ENCODE peak calls at places on chromosomes 12 and 14, in four cellular contexts. T is left lung, B is body of pancreas, R is IMR-90. X is an unnamed sample.

GRCh38 chr12:118520428-118520827 is 144.1 kb downstream of the SUDS3 start:
- ATAC-seq in T (no peak), B (no peak), R (no peak), X (no peak)

GRCh38 chr14:21256539-21257394 is 12.5 kb downstream of the HNRNPC start:
- ATAC-seq in T (no peak), B (no peak), R (no peak), X (no peak)

GRCh38 chr12:6089041-6089823 is 35.2 kb downstream of the VWF start:
- ATAC-seq in T (no peak), B (peak; percentile 68), R (no peak), X (no peak)

GRCh38 chr12:9731797-9732196 is 1.1 kb downstream of the CLECL1 start:
- ATAC-seq in T (peak; percentile 32), B (no peak), R (no peak), X (no peak)

GRCh38 chr12:31369712-31370521 is 44.0 kb upstream of the SINHCAF start:
- ATAC-seq in T (peak; percentile 89), B (peak; percentile 90), R (peak; percentile 55), X (peak; percentile 61)

GRCh38 chr12:28507867-28508266 is 317.6 kb downstream of the CCDC91 start:
- ATAC-seq in T (no peak), B (no peak), R (no peak), X (no peak)

GRCh38 chr12:29733060-29733459 is 50.7 kb downstream of the TMTC1 start:
- ATAC-seq in T (no peak), B (no peak), R (peak; percentile 46), X (no peak)

GRCh38 chr12:265096-265495 is 2.5 kb upstream of the SLC6A13 start:
- ATAC-seq in T (no peak), B (no peak), R (no peak), X (no peak)

GRCh38 chr12:46133751-46134150 is 135.1 kb downstream of the SLC38A1 start:
- ATAC-seq in T (peak; percentile 86), B (no peak), R (peak; percentile 29), X (no peak)

GRCh38 chr12:112001555-112001954 is 11.4 kb downstream of the TMEM116 start:
- ATAC-seq in T (peak; percentile 9), B (no peak), R (peak; percentile 74), X (no peak)

GRCh38 chr14:70563869-70564268 is 29.1 kb upstream of the ADAM20 start:
- ATAC-seq in T (no peak), B (no peak), R (no peak), X (no peak)

GRCh38 chr12:46164186-46164585 is 104.7 kb downstream of the SLC38A1 start:
- ATAC-seq in T (no peak), B (no peak), R (no peak), X (no peak)

GRCh38 chr14:59376691-59377090 is 88.5 kb downstream of the GPR135 start:
- ATAC-seq in T (no peak), B (no peak), R (no peak), X (no peak)

GRCh38 chr14:87615050-87615449 is 377.9 kb downstream of the GALC start:
- ATAC-seq in T (no peak), B (no peak), R (no peak), X (no peak)

GRCh38 chr12:104213952-104214351 is 1.6 kb upstream of the TXNRD1 start:
- ATAC-seq in T (no peak), B (no peak), R (peak; percentile 40), X (no peak)

GRCh38 chr12:109475121-109475520 is 2.0 kb downstream of the KCTD10 start:
- ATAC-seq in T (no peak), B (no peak), R (no peak), X (no peak)

GRCh38 chr12:109475993-109476806 is 900 bp downstream of the KCTD10 start:
- ATAC-seq in T (peak; percentile 6), B (no peak), R (peak; percentile 2), X (no peak)

GRCh38 chr12:109476807-109477184 is 304 bp downstream of the KCTD10 start:
- ATAC-seq in T (peak; percentile 16), B (no peak), R (peak; percentile 9), X (no peak)

GRCh38 chr12:109469516-109469915 is 7.6 kb downstream of the KCTD10 start:
- ATAC-seq in T (no peak), B (no peak), R (no peak), X (no peak)

DNA sequence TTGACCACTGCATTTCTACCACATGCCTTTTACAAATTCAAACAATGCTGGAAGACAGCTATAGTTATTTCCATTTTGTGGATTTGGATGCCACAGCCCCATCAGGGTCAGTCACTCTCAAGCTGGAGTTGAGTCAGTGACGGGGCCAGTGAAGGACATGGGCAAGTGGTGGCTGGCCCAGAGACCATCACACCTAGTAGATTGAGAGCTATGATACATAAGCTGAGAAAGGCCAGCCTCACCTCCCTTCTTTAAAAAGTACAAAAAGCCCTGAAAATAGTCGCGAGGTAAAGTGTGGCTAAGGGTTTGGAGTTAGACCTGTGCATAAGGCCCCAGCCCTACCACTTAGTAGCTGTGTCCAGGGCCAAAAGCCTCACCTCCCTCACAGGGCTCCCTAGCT is 4.1 kb downstream of the KCTD10 start:
- ATAC-seq in T (peak; percentile 9), B (no peak), R (no peak), X (no peak)
- H3K4me1 ChIP-seq in T (peaks cover 12% of the 10 kb centered on the region), B (peaks cover 16% of the 10 kb centered on the region), R (peaks cover 8% of the 10 kb centered on the region), X (peaks cover 2% of the 10 kb centered on the region)

DNA sequence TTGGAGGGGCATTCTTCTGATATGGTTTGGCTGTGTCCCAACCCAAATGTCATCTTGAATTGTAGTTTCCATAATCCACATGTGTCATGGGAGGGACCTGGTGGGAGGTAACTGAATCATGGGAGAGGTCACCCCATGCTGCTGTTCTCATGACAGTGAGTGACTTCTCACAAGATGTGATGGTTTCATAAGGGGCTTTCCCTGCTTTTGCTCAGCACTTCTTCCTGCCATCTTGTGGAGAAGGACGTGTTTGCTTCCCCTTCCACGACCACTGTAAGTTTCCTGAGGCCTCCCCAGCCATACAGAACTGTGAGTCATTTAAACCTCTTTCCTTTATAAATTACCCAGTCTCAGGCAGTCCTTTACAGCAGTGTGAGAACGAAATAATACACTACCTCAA is 382.4 kb downstream of the VRK1 start:
- ATAC-seq in T (no peak), B (no peak), R (no peak), X (no peak)
- H3K4me1 ChIP-seq in T (no peaks in the 10 kb centered on the region), B (no peaks in the 10 kb centered on the region), R (no peaks in the 10 kb centered on the region), X (no peaks in the 10 kb centered on the region)

GRCh38 chr12:25248732-25249131 is 2.0 kb downstream of the KRAS start:
- ATAC-seq in T (no peak), B (no peak), R (no peak), X (no peak)
- H3K4me1 ChIP-seq in T (no peaks in the 10 kb centered on the region), B (peaks cover 33% of the 10 kb centered on the region), R (peaks cover 5% of the 10 kb centered on the region), X (no peaks in the 10 kb centered on the region)

DNA sequence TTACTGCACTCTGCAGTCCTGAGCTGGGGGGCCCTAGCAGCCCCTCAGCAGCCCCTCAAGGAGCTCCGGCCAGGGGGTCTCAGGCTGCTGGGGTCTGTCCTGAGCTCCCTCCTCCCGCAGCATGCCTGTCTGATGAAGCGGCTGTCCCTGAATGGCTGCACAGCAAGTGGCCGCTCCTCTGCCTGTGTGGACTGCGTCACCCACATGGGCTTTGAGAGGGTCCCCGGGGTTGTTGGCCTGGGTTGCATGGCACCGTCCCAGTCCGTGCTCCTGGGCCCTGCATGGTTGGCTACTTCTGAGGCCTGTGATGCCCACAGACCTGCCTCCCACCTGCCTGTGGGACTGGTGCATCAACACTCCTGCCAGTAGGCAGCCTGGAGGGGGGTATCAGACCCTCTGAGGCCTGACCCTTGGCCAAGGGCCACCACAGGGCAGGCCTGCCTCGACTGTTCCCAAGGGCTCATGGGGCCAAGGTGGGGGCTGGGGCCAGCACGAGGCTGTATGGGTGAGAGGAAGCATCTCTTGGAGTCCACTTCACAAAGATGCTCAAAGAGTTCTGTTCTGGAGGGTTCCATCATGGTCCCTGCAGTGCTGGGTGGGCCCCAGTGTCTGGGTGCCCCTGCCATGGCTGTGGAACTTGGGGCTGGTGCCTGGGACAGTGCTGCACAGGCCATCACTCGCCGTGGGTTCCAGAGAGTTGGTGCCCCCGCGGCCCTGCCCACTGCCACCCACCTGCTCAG is 12.2 kb downstream of the CEP170B start:
- ATAC-seq in T (no peak), B (no peak), R (no peak), X (no peak)
- H3K4me1 ChIP-seq in T (no peaks in the 10 kb centered on the region), B (peaks cover 12% of the 10 kb centered on the region), R (peaks cover 5% of the 10 kb centered on the region), X (peaks cover 20% of the 10 kb centered on the region)

DNA sequence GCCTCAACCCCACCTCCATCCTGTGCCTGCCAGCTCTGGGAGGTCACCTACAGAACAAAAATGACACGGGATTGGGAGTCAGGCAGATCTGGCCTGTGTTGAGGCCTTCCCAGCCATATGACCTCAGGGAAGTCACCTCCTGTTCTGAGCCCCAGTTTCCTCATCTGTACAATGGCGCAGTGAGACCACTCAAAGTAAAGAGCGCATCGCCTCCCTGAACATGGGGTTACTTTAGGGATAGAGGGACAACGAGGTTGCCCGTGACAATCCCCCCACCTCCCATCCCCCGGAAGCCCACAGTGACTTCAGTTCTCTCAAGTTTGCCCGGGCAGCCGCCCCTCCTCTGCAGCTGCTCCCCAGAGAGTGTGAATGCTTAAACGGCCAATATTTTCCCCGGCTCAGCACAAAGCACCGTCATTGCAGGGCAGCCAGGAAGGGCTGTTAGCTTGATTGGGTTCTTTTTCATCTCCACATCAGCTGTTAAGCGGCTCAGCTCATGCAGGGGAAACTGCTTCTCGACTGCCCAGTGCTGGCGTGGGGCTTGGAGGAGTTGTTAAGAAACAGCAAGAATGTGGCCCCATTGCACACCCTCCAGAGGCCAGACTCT is 120.4 kb upstream of the NCOR2 start:
- ATAC-seq in T (peak; percentile 26), B (no peak), R (no peak), X (peak; percentile 27)
- H3K4me1 ChIP-seq in T (peaks cover 37% of the 10 kb centered on the region), B (peaks cover 16% of the 10 kb centered on the region), R (peaks cover 26% of the 10 kb centered on the region), X (no peaks in the 10 kb centered on the region)

DNA sequence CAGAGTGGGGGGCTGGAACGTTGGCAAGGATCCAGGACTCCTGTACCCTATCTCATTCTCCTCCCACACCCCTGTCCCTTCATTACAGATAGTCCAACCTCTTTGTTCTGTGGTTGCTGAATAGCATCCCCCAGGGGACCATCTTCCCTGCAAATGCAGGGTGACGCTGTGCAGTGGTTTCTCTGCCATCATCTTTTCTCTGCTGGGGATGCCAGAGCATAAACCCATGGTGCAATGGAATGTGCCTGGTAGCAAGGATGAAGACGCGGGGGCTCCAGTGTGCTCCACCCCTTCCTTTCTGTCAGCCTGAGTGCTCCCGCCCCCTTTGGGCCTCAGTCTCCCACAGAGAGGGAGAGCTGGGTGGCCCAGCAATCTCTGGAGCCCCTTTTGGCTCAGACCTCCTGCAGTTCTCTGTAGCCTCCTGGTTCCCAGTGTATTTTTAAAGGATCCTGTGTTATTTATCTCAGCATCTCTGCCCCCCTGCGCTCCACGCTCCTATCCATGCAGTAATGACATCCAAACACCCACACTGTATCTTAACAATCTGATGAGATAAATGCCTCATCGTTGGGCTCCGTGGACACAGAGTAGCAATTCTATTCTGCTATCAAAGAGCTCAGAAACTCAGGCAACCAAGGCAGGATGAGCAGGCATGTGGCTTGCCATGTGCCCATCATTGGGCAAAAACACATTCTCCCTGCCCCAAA is 212.8 kb downstream of the CACNA1C start:
- ATAC-seq in T (no peak), B (no peak), R (peak; percentile 6), X (no peak)
- H3K4me1 ChIP-seq in T (peaks cover 13% of the 10 kb centered on the region), B (no peaks in the 10 kb centered on the region), R (peaks cover 59% of the 10 kb centered on the region), X (peaks cover 9% of the 10 kb centered on the region)

DNA sequence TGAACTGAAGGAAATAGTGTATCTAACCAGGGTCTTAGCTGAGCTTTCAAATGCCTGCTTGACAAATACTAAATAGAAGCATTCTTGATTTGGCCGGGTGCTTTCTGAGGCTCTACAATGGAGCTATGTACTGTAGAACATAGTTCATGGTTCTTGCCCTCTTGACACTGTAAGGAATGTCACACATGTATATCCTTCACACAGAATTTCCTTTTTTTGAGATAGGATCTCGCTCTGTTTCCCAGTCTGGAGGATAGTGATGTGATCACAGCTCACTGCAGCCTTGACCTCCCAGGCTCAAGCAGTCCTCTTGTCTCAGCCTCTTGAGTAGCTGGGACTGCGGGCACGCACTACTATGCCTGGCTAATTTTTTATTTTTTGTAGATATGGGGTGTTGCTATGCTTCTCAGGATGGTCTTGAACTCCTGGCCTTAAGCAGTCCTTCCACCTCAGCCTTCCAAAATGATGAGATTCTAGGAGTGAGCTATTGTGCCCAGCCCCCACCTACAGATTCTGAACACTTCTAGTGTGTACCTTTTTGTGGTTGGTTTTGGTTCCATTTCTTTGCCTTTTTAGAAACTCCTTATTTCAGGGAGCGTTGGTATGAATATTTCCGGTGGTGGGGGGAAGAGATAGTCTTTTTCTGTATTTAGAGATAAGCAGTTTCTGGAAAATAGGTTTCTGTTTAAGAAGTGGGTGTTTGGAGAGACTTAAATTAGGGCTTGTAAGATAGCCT is 4.2 kb downstream of the MLXIP start:
- ATAC-seq in T (no peak), B (no peak), R (no peak), X (no peak)
- H3K4me1 ChIP-seq in T (peaks cover 28% of the 10 kb centered on the region), B (peaks cover 58% of the 10 kb centered on the region), R (peaks cover 11% of the 10 kb centered on the region), X (no peaks in the 10 kb centered on the region)